ENCODE peak calls at places on chromosomes 7 and 10, in ten cellular contexts. B is lower lobe of right lung; Q is choroid plexus epithelial cell; N is CD8-positive, alpha-beta memory T cell; C is endothelial cell of umbilical vein; H is AG09309; M is astrocyte; W is brain microvascular endothelial cell; A is uterus; L is left ventricle myocardium inferior. J is an unnamed sample.

GRCh38 chr7:17943006-17943405 is 2.7 kb upstream of the SNX13 start:
- DNase-seq in A (no peak), M (no peak), N (no peak), W (no peak), Q (no peak), L (no peak), C (no peak), H (no peak), B (no peak), J (no peak)

GRCh38 chr10:94133239-94133638 is 139.5 kb downstream of the PLCE1 start:
- DNase-seq in A (no peak), C (no peak), W (no peak), L (peak), N (no peak), M (no peak), Q (no peak), B (no peak), H (no peak), J (no peak)

GRCh38 chr10:105187243-105187642 is 546.2 kb downstream of the SORCS3 start:
- DNase-seq in C (no peak), M (peak), B (no peak), Q (peak), L (no peak), H (peak), N (no peak), A (no peak), W (no peak), J (no peak)

GRCh38 chr10:119803264-119803663 is 69.4 kb downstream of the MCMBP start:
- DNase-seq in H (no peak), W (peak), A (no peak), Q (peak), B (no peak), M (peak), N (no peak), L (no peak), C (no peak), J (peak)

GRCh38 chr7:27955011-27955410 is 215.0 kb downstream of the TAX1BP1 start:
- DNase-seq in M (peak), L (no peak), B (no peak), Q (no peak), N (no peak), A (no peak), C (no peak), H (no peak), W (no peak), J (no peak)

GRCh38 chr10:112898540-112899395 is 51.3 kb upstream of the TCF7L2 start:
- DNase-seq in C (peak), H (no peak), L (no peak), N (no peak), A (no peak), W (peak), B (no peak), Q (peak), M (peak), J (peak)

GRCh38 chr7:154426778-154427177 is 374.6 kb downstream of the DPP6 start:
- DNase-seq in W (no peak), A (no peak), N (no peak), Q (no peak), B (no peak), L (no peak), C (no peak), M (no peak), H (no peak), J (no peak)

GRCh38 chr10:111112333-111112732 is 35.5 kb downstream of the ADRA2A start:
- DNase-seq in M (no peak), B (no peak), A (no peak), N (no peak), Q (no peak), C (no peak), L (no peak), W (no peak), H (no peak), J (no peak)

GRCh38 chr10:8403711-8404371 is 349.4 kb downstream of the GATA3 start:
- DNase-seq in M (no peak), B (no peak), L (no peak), H (no peak), N (no peak), Q (no peak), C (no peak), W (no peak), A (no peak), J (no peak)

GRCh38 chr7:138257459-138258193 is 181.4 kb downstream of the AKR1D1 start:
- DNase-seq in A (peak), H (no peak), W (peak), L (no peak), Q (peak), C (peak), B (no peak), N (no peak), M (peak), J (peak)

GRCh38 chr7:132122901-132123300 is 453.4 kb downstream of the PLXNA4 start:
- DNase-seq in H (no peak), M (no peak), B (no peak), W (no peak), N (no peak), A (no peak), C (no peak), L (no peak), Q (no peak), J (no peak)

DNA sequence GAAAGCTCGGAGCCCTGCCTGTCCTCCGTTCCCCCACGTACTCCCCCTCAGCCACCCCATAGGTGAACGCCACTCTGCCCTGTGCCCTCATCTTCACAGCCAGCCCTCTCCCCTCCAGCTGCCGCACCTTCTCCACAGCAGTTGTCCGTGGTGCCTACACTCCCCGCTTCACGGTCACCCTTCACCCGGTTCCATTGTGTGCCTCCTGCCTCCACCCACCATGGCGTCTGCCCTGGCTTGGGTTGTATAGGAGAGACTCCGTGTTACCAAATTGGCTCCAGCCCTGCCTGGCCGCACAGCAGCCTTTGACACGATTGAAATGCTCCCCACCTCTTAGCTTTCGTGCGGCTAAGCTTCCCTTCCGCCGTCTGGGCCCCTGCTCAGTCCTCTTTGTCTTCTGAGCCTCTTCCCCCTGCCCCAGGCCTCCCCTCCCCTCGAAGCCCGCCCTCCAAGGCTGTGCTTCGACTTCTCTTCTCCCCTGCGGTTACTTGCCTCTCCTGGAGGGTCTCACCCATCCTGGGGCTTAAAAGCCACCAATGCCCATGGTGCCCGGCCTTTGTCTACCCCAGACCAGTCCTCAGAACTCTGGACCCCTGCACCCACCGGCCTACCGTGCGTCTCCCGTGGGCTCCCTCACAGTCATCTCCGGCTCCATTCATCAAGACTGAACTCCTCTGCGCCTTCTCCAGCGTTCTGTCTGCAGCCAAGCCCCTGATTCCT is 18.4 kb upstream of the NODAL start:
- DNase-seq in H (no peak), M (no peak), W (no peak), B (no peak), N (no peak), A (no peak), C (no peak), L (no peak), Q (no peak), J (no peak)
- H3K4me3 ChIP-seq in H (no peak), M (no peak), W (no peak), B (no peak), N (no peak), A (no peak), C (no peak), L (no peak), Q (no peak), J (no peak)

GRCh38 chr10:5590816-5591215 is 66.1 kb downstream of the CALML3 start:
- DNase-seq in B (peak), M (no peak), H (no peak), N (no peak), C (no peak), A (no peak), Q (no peak), W (no peak), L (no peak), J (no peak)
- H3K4me3 ChIP-seq in B (no peak), M (no peak), H (no peak), N (no peak), C (no peak), A (no peak), Q (no peak), W (no peak), L (no peak), J (no peak)

DNA sequence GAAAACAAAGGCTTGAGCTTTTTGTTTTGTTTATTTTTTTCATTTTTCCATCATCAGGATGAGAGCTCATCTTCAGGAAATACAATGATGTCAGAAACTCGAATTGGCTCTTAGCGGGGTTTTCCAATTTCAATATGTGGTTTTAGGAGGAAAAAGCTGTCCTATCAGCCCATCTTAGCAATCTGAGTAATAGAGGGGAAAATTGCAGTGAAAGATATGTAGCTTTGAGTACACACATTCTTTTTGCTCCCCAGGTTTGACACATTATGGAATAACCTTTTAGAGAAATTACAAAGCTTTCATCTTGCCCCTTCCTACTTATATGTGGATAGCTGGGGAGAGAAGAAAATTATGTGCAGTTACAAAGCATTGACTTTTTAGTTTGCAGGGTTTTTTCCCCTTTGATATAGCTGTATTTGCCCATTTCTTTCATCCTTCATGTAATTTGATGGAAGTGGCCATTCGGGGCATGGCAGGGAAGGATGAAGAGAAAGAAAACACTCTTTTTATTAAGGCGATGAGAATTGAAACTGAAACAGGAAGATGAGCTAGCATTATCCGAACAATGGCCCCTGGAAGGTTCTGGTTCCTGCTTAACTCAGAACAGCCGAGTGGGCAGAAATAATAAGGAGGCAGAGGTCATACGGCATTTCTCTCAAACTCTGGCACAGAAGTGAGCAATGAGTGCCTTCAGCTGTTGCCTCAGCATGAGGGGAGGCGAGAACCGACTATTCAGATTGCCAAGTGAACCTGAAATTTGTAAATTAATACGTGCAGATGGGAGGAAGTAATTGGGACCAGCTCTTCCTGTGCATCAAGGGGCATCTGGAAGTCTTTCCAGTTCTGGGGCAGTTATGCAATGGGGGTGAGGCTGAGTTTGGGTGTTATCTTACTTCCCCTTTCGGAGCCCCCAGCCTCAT is 113.3 kb upstream of the MYO3A start:
- DNase-seq in H (no peak), C (no peak), N (no peak), B (no peak), Q (no peak), M (peak), A (no peak), W (no peak), L (no peak), J (no peak)
- H3K4me3 ChIP-seq in H (no peak), C (no peak), N (no peak), B (no peak), Q (no peak), M (no peak), A (no peak), W (no peak), L (no peak), J (no peak)

DNA sequence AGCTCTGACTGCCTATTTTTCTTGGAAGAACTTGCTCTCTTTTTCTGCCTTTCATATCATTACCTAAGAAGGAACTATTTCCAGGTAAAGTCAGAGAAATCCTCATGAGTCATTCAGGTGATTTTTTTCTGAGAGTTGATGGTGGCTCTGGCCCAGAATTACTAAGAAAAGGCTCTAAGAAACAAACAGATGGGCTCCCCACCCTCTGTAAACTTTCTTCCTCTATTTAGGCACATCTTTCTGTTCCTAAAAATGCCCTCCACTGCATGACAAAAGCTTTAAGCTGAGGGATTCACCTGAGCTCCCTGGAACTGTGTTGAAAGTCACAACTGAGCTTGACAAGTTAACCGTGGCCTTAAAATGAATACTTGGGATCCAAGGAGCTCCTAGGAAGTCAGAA is 1.6 kb downstream of the OLAH start:
- DNase-seq in N (no peak), M (no peak), H (no peak), A (no peak), W (no peak), Q (no peak), L (no peak), B (no peak), C (no peak), J (no peak)
- H3K4me3 ChIP-seq in N (no peak), M (no peak), H (no peak), A (no peak), W (no peak), Q (no peak), L (no peak), B (no peak), C (no peak), J (no peak)

DNA sequence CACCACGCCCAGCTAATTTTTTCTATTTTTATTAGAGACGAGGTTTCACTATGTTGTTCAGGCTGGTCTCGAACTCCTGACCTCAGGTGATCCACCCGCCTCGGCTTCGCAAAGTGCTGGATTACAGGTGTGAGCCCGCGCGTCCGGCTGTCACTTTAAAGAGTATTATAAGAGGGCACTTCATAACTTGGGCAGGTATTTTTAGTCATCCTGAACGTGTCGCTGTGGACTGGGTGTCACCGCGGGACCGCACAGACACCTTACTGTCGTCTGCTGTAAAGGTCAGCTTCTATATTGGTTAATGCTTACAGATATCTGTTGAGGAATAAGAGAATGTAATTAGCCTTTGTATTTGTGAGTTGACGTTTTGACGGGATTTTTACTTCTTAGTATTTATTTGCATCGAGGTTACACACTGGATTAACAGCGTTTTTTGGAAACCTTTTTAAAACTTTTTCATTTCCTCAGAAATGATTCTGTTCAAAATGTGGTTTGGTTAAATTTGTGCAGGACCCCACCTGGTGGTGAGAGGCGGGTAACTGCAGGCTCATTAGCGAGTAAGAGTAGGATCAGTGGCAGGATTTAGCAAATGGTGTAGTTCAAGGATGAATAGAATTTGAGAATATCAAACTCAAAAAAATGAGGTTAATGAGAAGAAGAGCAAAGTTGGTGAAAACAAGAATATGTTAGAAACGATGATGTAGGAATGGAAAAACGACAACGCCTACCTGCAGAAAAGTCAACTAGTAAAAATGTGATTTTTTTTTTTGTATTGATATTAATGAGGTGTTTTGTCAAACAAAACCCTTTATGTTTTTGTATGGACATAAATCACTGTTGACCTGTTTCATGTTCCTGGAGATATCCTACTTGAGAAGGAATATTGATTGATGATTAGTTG is 3.2 kb downstream of the DNAJB6 start:
- DNase-seq in N (peak), A (peak), B (peak), Q (peak), W (peak), M (peak), H (no peak), L (peak), C (peak), J (peak)
- H3K4me3 ChIP-seq in N (peak), A (no peak), B (no peak), Q (no peak), W (peak), M (peak), H (no peak), L (peak), C (no peak), J (no peak)

DNA sequence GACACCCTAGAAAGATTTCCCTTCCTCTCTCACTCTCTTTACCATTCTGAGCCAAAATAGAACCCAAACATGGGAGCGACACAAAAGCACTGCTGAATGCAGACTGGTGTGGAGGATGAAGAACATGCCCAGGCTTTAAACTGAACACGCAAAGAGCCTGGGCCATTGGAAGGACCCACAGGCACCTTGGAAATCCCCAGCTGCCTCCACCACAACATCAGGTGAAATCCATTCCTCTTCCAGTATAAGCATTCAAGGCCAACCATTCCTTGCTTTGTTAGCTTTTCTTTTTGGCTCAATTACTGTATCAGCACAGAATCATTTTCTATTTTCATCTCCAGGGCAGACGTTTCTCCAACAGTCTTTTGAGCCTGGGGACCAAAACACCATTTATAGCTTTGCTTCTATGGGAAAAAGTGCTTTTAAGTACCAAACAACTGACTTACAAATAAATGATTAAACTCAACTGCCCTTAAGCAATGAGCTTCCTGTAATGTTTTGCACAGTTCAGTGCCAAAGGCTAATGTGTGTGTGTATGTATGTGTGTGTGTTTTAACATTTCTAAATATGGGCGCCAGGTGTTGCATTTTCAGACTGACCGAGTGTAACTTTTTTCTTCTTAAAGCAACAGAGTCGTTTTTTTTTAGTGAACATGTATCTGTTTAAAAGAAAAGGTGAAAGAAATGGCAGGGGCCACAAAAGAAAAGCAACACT is 16.2 kb upstream of the BLNK start:
- DNase-seq in A (no peak), B (no peak), H (no peak), N (no peak), C (no peak), M (no peak), Q (peak), W (no peak), L (no peak), J (peak)
- H3K4me3 ChIP-seq in A (no peak), B (no peak), H (no peak), N (no peak), C (no peak), M (no peak), Q (no peak), W (no peak), L (no peak), J (no peak)

DNA sequence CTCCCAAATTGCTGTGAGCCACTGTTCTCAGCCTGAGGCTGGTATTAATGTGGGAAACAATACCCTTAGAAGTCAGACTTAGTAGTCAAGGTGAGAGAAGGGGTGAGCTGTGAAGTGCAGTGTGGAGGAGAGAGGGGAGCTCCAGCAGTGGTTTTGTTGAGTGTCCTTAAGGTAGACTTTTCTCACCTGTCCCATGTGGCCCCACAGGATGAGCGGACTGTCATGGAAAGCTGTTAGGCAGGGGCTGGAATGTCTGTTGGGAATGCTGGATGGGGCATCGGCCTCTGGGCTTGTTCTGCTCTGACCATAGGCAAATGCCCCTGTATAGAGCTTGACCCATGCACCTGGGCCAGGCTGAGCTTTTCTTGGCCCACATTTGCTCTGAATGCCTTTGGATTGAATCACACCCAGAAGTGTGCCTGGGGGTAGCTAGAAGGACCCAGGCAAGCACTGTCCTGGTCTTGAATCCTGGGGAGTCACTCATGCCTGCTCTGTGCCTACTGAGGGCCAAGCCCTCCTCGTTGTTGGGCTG is 36.3 kb upstream of the SH2D4B start:
- DNase-seq in C (no peak), A (no peak), W (no peak), B (no peak), H (no peak), L (no peak), N (peak), Q (no peak), M (peak), J (no peak)
- H3K4me3 ChIP-seq in C (no peak), A (no peak), W (no peak), B (no peak), H (no peak), L (peak), N (no peak), Q (no peak), M (no peak), J (no peak)